ENCODE peak calls at places on chromosomes 13 and 19, in ten cellular contexts. J, E, T, F, Q, Y, U, S, O and A are unnamed samples.

GRCh38 chr19:5086725-5087439 is 118.0 kb downstream of the KDM4B start:
- DNase-seq in U (no peak), S (no peak), E (no peak), O (no peak), Y (no peak), J (no peak), Q (no peak), T (no peak), F (no peak), A (no peak)

GRCh38 chr19:29841559-29842367 is 30.0 kb downstream of the CCNE1 start:
- DNase-seq in O (peak; percentile 23), J (no peak), Q (no peak), Y (no peak), T (no peak), U (peak; percentile 57), E (no peak), S (peak; percentile 78), F (no peak), A (no peak)

GRCh38 chr19:4077800-4078683 is 11.3 kb upstream of the ZBTB7A start:
- DNase-seq in J (peak; percentile 76), Q (peak; percentile 76), E (peak; percentile 86), F (peak; percentile 72), S (no peak), T (peak; percentile 89), O (peak; percentile 87), Y (no peak), U (no peak), A (peak; percentile 74)

GRCh38 chr19:872266-872951 is 12.9 kb downstream of the CFD start:
- DNase-seq in F (no peak), T (no peak), U (peak; percentile 38), S (peak; percentile 61), E (peak; percentile 92), Q (peak; percentile 47), Y (no peak), O (peak; percentile 76), J (peak; percentile 81), A (no peak)

GRCh38 chr13:46909037-46909436 is 12.2 kb upstream of the HTR2A start:
- DNase-seq in O (no peak), Q (no peak), S (no peak), F (no peak), J (no peak), U (no peak), E (no peak), T (no peak), Y (no peak), A (no peak)

GRCh38 chr19:15417699-15418098 is 1.1 kb downstream of the AKAP8L start:
- DNase-seq in J (no peak), E (no peak), O (peak; percentile 31), Q (no peak), U (no peak), F (peak; percentile 46), T (peak; percentile 21), S (no peak), Y (no peak), A (no peak)

GRCh38 chr13:19072543-19072942 is 109.1 kb downstream of the TUBA3C start:
- DNase-seq in J (no peak), E (no peak), U (no peak), F (no peak), Q (no peak), S (no peak), O (no peak), T (no peak), Y (no peak), A (no peak)

GRCh38 chr13:95741584-95742563 is 64.9 kb downstream of the DNAJC3 start:
- DNase-seq in E (no peak), Q (no peak), F (no peak), J (no peak), T (no peak), Y (no peak), O (no peak), U (no peak), S (no peak), A (no peak)

GRCh38 chr13:46369506-46370268 is 17.4 kb downstream of the RUBCNL start:
- DNase-seq in Q (no peak), T (no peak), F (no peak), S (no peak), U (peak; percentile 68), Y (no peak), J (no peak), E (no peak), O (no peak), A (no peak)

GRCh38 chr13:106593131-106593530 is 25.2 kb upstream of the ARGLU1 start:
- DNase-seq in J (no peak), Y (no peak), Q (no peak), S (no peak), O (no peak), F (no peak), U (no peak), T (no peak), E (no peak), A (no peak)

GRCh38 chr19:15780595-15781418 is 6.7 kb upstream of the OR10H5 start:
- DNase-seq in E (peak; percentile 45), J (peak; percentile 38), Y (peak; percentile 7), F (peak; percentile 44), Q (peak; percentile 16), O (peak; percentile 44), T (no peak), U (no peak), S (no peak), A (peak; percentile 28)

GRCh38 chr19:5125797-5126497 is 157.0 kb downstream of the KDM4B start:
- DNase-seq in O (no peak), U (peak; percentile 4), Y (no peak), J (no peak), S (no peak), Q (no peak), T (no peak), F (no peak), E (no peak), A (no peak)

GRCh38 chr19:1751367-1752008 is 1.8 kb upstream of the ONECUT3 start:
- DNase-seq in U (no peak), T (no peak), E (no peak), F (no peak), O (no peak), S (no peak), Q (no peak), Y (no peak), J (no peak), A (no peak)

GRCh38 chr13:29507356-29507755 is 88.1 kb downstream of the SLC7A1 start:
- DNase-seq in Y (no peak), T (no peak), J (no peak), Q (no peak), S (no peak), E (no peak), U (no peak), F (no peak), O (no peak), A (peak; percentile 37)

GRCh38 chr13:31377946-31378345 is 178.2 kb downstream of the B3GLCT start:
- DNase-seq in Q (no peak), F (no peak), J (no peak), E (no peak), S (no peak), Y (no peak), U (no peak), T (no peak), O (no peak), A (no peak)

GRCh38 chr19:35205733-35206323 is 22.7 kb downstream of the FAM187B start:
- DNase-seq in O (no peak), U (no peak), E (no peak), T (no peak), S (no peak), Y (no peak), Q (no peak), J (no peak), F (no peak), A (no peak)

GRCh38 chr13:75468602-75469001 is 13.4 kb downstream of the TBC1D4 start:
- DNase-seq in Q (no peak), T (no peak), S (no peak), Y (no peak), E (no peak), O (no peak), U (no peak), F (no peak), J (no peak), A (no peak)
- H3K4me3 ChIP-seq in Q (no peak overlapping the region), T (no peak overlapping the region), S (no peak overlapping the region), Y (no peak overlapping the region), E (no peak overlapping the region), O (no peak overlapping the region), U (no peak overlapping the region), F (no peak overlapping the region), J (no peak overlapping the region), A (no peak overlapping the region)

DNA sequence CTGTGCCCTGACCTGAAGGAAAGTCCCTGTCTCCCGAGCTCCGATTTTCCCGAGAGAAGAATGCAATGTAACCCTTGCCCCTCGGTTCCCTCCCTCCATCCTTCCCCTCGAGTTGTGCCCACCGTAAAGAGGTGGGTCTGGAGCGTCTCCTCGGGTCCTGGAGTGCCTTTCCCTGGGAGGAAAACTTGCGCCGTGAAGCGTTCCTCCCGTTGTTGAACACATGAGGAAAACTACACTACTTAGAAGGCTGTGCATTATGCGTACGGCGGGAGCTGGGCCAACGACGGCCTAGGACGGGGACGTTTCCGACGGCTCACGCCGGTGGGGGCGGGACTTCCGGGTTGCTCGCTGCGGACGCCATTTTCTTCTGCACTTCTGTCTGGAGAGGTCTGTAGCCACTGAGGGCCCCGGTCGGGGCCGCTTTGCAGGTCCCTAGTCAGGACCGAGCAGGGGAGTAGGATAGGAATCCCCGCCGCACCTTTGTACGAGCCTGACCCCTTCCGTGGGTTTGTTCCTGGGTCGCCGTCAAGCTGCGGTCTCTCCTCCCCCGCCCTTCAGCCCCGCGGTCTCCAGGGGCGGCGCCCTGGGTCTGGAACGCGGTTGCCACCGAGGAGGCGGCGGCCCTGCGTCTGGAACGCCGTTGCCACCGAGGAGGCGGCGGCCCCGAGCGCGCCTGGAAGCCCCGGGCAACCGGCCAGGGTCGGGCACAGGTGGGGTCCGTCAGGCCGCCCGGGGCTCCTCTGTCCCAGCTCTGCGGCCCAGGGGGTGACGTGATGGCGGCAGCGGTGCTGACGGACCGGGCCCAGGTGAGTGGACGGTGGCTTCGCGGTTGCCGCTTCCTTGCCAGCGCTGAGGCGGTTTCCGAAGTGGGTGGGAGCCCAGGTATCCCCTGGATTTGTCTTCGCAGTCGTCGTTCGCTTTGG is at the start of gene ZNF264:
- DNase-seq in S (peak; percentile 75), T (peak; percentile 97), J (peak; percentile 94), Y (peak; percentile 85), Q (peak; percentile 80), F (peak; percentile 93), O (peak; percentile 94), U (peak; percentile 85), E (peak; percentile 92), A (peak; percentile 92)
- TF ChIP-seq POLR2A in S (peak; percentile 63), T (no peak), J (no peak), Y (no peak), Q (no peak), F (no peak), O (peak; percentile 36), U (peak; percentile 80), E (peak; percentile 44), A (peak; percentile 29)

GRCh38 chr13:113321546-113321945 is 24.5 kb downstream of the LAMP1 start:
- DNase-seq in Y (no peak), O (no peak), T (no peak), J (no peak), U (no peak), F (no peak), Q (no peak), E (no peak), S (no peak), A (no peak)
- H3K27ac ChIP-seq in Y (no peak overlapping the region), O (no peak overlapping the region), T (no peak overlapping the region), J (no peak overlapping the region), U (no peak overlapping the region), F (no peak overlapping the region), Q (no peak overlapping the region), E (no peak overlapping the region), S (no peak overlapping the region), A (no peak overlapping the region)

DNA sequence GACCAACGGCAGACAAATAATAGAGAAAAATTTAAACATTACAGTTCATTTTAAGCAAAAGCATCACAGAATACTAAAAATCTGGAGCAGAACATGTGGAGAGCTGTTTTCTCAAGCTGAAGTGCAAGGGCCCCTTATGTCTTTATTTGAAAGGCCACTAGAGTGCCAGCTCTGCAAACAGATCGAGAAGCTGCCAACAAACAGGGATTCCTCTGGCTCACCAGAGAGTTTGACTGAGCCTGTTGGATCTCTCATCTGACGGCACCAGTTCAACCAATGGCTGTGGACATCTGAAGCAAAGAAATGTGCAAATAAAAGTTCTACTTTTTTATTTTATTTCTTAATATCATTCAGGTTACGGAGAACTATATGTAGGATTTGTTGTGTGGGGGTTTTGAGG is 119.7 kb downstream of the COL4A2 start:
- DNase-seq in E (no peak), J (no peak), U (no peak), Y (no peak), O (no peak), F (no peak), S (no peak), T (no peak), Q (no peak), A (no peak)
- H3K4me3 ChIP-seq in E (no peak overlapping the region), J (no peak overlapping the region), U (no peak overlapping the region), Y (no peak overlapping the region), O (no peak overlapping the region), F (no peak overlapping the region), S (no peak overlapping the region), T (no peak overlapping the region), Q (no peak overlapping the region), A (no peak overlapping the region)